ENCODE peak calls at places on chromosomes 3 and 15, in eight cellular contexts. R, S, V, W, N, P, J and D are unnamed samples.
A peak's percentile ranks its signal among the peaks of the same experiment; 100 is the strongest.

GRCh38 chr15:95989392-95989791 is 341.1 kb upstream of the NR2F2 start:
- DNase-seq in R (no peak), S (no peak), V (no peak), W (no peak), N (no peak), P (no peak), J (no peak), D (no peak)

GRCh38 chr3:132660056-132660744 is at the start of gene UBA5:
- DNase-seq in R (peak; percentile 35), S (peak; percentile 75), V (peak; percentile 57), W (peak; percentile 59), N (peak; percentile 38), P (peak; percentile 77), J (peak; percentile 59), D (peak; percentile 80)

GRCh38 chr3:12384451-12385233 is 95.8 kb downstream of the PPARG start:
- DNase-seq in R (no peak), S (no peak), V (no peak), W (no peak), N (no peak), P (no peak), J (no peak), D (no peak)

GRCh38 chr3:18420584-18420983 is 4.6 kb downstream of the SATB1 start:
- DNase-seq in R (no peak), S (peak; percentile 23), V (no peak), W (no peak), N (no peak), P (no peak), J (no peak), D (no peak)

GRCh38 chr3:23944861-23945652 is at the start of gene NR1D2:
- DNase-seq in R (peak; percentile 46), S (peak; percentile 82), V (peak; percentile 68), W (peak; percentile 69), N (peak; percentile 60), P (peak; percentile 85), J (peak; percentile 51), D (peak; percentile 76)

GRCh38 chr15:96327155-96327741 is 3.3 kb upstream of the NR2F2 start:
- DNase-seq in R (no peak), S (peak; percentile 64), V (no peak), W (no peak), N (no peak), P (peak; percentile 89), J (peak; percentile 83), D (no peak)

GRCh38 chr15:96274698-96275097 is 55.8 kb upstream of the NR2F2 start:
- DNase-seq in R (no peak), S (no peak), V (no peak), W (no peak), N (no peak), P (peak; percentile 83), J (no peak), D (no peak)

GRCh38 chr3:18559323-18559972 is 134.3 kb upstream of the SATB1 start:
- DNase-seq in R (no peak), S (peak; percentile 76), V (peak; percentile 3), W (peak; percentile 0), N (peak; percentile 2), P (peak; percentile 4), J (peak; percentile 8), D (no peak)

GRCh38 chr15:34644061-34644460 is 60.6 kb upstream of the GOLGA8B start:
- DNase-seq in R (no peak), S (no peak), V (no peak), W (no peak), N (no peak), P (peak; percentile 87), J (peak; percentile 52), D (no peak)

GRCh38 chr3:31013843-31014242 is 119.4 kb upstream of the GADL1 start:
- DNase-seq in R (no peak), S (no peak), V (no peak), W (no peak), N (no peak), P (no peak), J (no peak), D (no peak)

GRCh38 chr15:65873271-65873670 is 4.0 kb downstream of the RAB11A start:
- DNase-seq in R (no peak), S (no peak), V (no peak), W (no peak), N (no peak), P (no peak), J (no peak), D (no peak)

GRCh38 chr3:66597316-66597863 is 96.6 kb upstream of the LRIG1 start:
- DNase-seq in R (no peak), S (no peak), V (no peak), W (no peak), N (no peak), P (no peak), J (no peak), D (no peak)

GRCh38 chr3:62500556-62501294 is 127.4 kb upstream of the FEZF2 start:
- DNase-seq in R (no peak), S (peak; percentile 85), V (no peak), W (no peak), N (no peak), P (no peak), J (peak; percentile 16), D (no peak)

GRCh38 chr3:151198849-151199248 is 4.2 kb downstream of the GPR171 start:
- DNase-seq in R (no peak), S (no peak), V (no peak), W (no peak), N (no peak), P (no peak), J (no peak), D (no peak)

GRCh38 chr15:36814708-36815107 is 235.3 kb downstream of the CDIN1 start:
- DNase-seq in R (no peak), S (no peak), V (no peak), W (no peak), N (no peak), P (no peak), J (no peak), D (no peak)

GRCh38 chr3:181933052-181933618 is 221.4 kb downstream of the SOX2 start:
- DNase-seq in R (no peak), S (no peak), V (no peak), W (no peak), N (no peak), P (no peak), J (no peak), D (no peak)

GRCh38 chr3:50912746-50913145 is 238.0 kb downstream of the DOCK3 start:
- DNase-seq in R (no peak), S (peak; percentile 65), V (no peak), W (no peak), N (no peak), P (no peak), J (no peak), D (no peak)

GRCh38 chr15:76363251-76363650 is 26.7 kb downstream of the ISL2 start:
- DNase-seq in R (no peak), S (no peak), V (no peak), W (no peak), N (no peak), P (no peak), J (no peak), D (no peak)

GRCh38 chr15:40069178-40070165 is 30.5 kb upstream of the SRP14 start:
- DNase-seq in R (no peak), S (peak; percentile 73), V (no peak), W (no peak), N (no peak), P (peak; percentile 48), J (peak; percentile 98), D (no peak)

GRCh38 chr15:66803182-66803729 is 101.2 kb downstream of the SMAD6 start:
- DNase-seq in R (no peak), S (peak; percentile 96), V (no peak), W (peak; percentile 95), N (no peak), P (peak; percentile 99), J (peak; percentile 98), D (no peak)

GRCh38 chr3:58529516-58530353 is 7.3 kb downstream of the ACOX2 start:
- DNase-seq in R (no peak), S (peak; percentile 84), V (no peak), W (no peak), N (no peak), P (no peak), J (no peak), D (no peak)

GRCh38 chr3:123110238-123110952 is 43.6 kb downstream of the PDIA5 start:
- DNase-seq in R (no peak), S (no peak), V (no peak), W (no peak), N (no peak), P (no peak), J (no peak), D (no peak)

GRCh38 chr3:118128886-118129285 is 905.8 kb downstream of the IGSF11 start:
- DNase-seq in R (no peak), S (no peak), V (no peak), W (no peak), N (no peak), P (peak; percentile 33), J (no peak), D (no peak)

GRCh38 chr15:93270937-93271472 is 182.0 kb upstream of the RGMA start:
- DNase-seq in R (no peak), S (no peak), V (no peak), W (no peak), N (no peak), P (no peak), J (no peak), D (no peak)

GRCh38 chr3:52532838-52533622 is 627 bp downstream of the NT5DC2 start:
- DNase-seq in R (no peak), S (peak; percentile 63), V (no peak), W (peak; percentile 24), N (no peak), P (peak; percentile 26), J (no peak), D (no peak)

GRCh38 chr3:69294014-69294771 is 91.7 kb downstream of the FRMD4B start:
- DNase-seq in R (no peak), S (peak; percentile 70), V (no peak), W (no peak), N (no peak), P (peak; percentile 33), J (no peak), D (no peak)

GRCh38 chr15:82663186-82663600 is 16.0 kb upstream of the CPEB1 start:
- DNase-seq in R (no peak), S (peak; percentile 84), V (peak; percentile 27), W (peak; percentile 58), N (peak; percentile 3), P (peak; percentile 42), J (no peak), D (no peak)

GRCh38 chr15:95825672-95826387 is 504.7 kb upstream of the NR2F2 start:
- DNase-seq in R (no peak), S (no peak), V (no peak), W (no peak), N (no peak), P (no peak), J (no peak), D (no peak)

GRCh38 chr3:197550489-197550888 is 5.3 kb downstream of the BDH1 start:
- DNase-seq in R (no peak), S (peak; percentile 39), V (no peak), W (no peak), N (no peak), P (no peak), J (no peak), D (no peak)

GRCh38 chr3:110419571-110419970 is 652.0 kb upstream of the NECTIN3 start:
- DNase-seq in R (no peak), S (no peak), V (no peak), W (no peak), N (no peak), P (peak; percentile 55), J (no peak), D (no peak)

GRCh38 chr3:33915796-33916589 is 117.6 kb downstream of the PDCD6IP start:
- DNase-seq in R (no peak), S (peak; percentile 32), V (no peak), W (no peak), N (no peak), P (peak; percentile 16), J (no peak), D (no peak)

GRCh38 chr3:126465928-126466564 is 9.6 kb downstream of the ZXDC start:
- DNase-seq in R (no peak), S (no peak), V (no peak), W (no peak), N (no peak), P (no peak), J (no peak), D (no peak)

GRCh38 chr3:98778852-98779379 is 15.8 kb downstream of the ST3GAL6 start:
- DNase-seq in R (no peak), S (no peak), V (no peak), W (peak; percentile 57), N (no peak), P (peak; percentile 87), J (peak; percentile 77), D (no peak)

GRCh38 chr15:35928847-35929246 is 382.9 kb upstream of the DPH6 start:
- DNase-seq in R (no peak), S (no peak), V (no peak), W (no peak), N (no peak), P (no peak), J (no peak), D (no peak)